ENCODE peak calls at places on chromosome 6, in ten cellular contexts. One of them, this sample, is unnamed.

GRCh38 chr6:131210469-131210868 is 75.2 kb downstream of the AKAP7 start:
- DNase-seq in A549: no peak
- DNase-seq in HepG2: no peak
- DNase-seq in uterus: no peak
- DNase-seq in adrenal gland: no peak
- DNase-seq in ovary: no peak
- DNase-seq in IMR-90: no peak
- DNase-seq in prostate gland: no peak
- DNase-seq in transverse colon: no peak
- DNase-seq in esophagus muscularis mucosa: no peak
- DNase-seq in this sample: no peak

GRCh38 chr6:108948252-108948651 is 100.0 kb downstream of the ARMC2 start:
- DNase-seq in A549: no peak
- DNase-seq in HepG2: no peak
- DNase-seq in uterus: no peak
- DNase-seq in adrenal gland: no peak
- DNase-seq in ovary: no peak
- DNase-seq in IMR-90: no peak
- DNase-seq in prostate gland: peak; percentile 65
- DNase-seq in transverse colon: no peak
- DNase-seq in esophagus muscularis mucosa: peak; percentile 87
- DNase-seq in this sample: no peak

GRCh38 chr6:135680964-135681913 is 170.3 kb upstream of the PDE7B start:
- DNase-seq in A549: no peak
- DNase-seq in HepG2: no peak
- DNase-seq in uterus: no peak
- DNase-seq in adrenal gland: no peak
- DNase-seq in ovary: no peak
- DNase-seq in IMR-90: no peak
- DNase-seq in prostate gland: no peak
- DNase-seq in transverse colon: no peak
- DNase-seq in esophagus muscularis mucosa: no peak
- DNase-seq in this sample: peak; percentile 50

GRCh38 chr6:99619409-99619762 is 12.8 kb downstream of the PRDM13 start:
- DNase-seq in A549: no peak
- DNase-seq in HepG2: no peak
- DNase-seq in uterus: no peak
- DNase-seq in adrenal gland: no peak
- DNase-seq in ovary: no peak
- DNase-seq in IMR-90: no peak
- DNase-seq in prostate gland: no peak
- DNase-seq in transverse colon: no peak
- DNase-seq in esophagus muscularis mucosa: no peak
- DNase-seq in this sample: no peak

GRCh38 chr6:168107191-168107940 is 28.4 kb upstream of the FRMD1 start:
- DNase-seq in A549: no peak
- DNase-seq in HepG2: no peak
- DNase-seq in uterus: no peak
- DNase-seq in adrenal gland: no peak
- DNase-seq in ovary: no peak
- DNase-seq in IMR-90: no peak
- DNase-seq in prostate gland: no peak
- DNase-seq in transverse colon: no peak
- DNase-seq in esophagus muscularis mucosa: no peak
- DNase-seq in this sample: no peak

GRCh38 chr6:150670311-150670710 is 70.6 kb downstream of the PLEKHG1 start:
- DNase-seq in A549: no peak
- DNase-seq in HepG2: no peak
- DNase-seq in uterus: no peak
- DNase-seq in adrenal gland: no peak
- DNase-seq in ovary: no peak
- DNase-seq in IMR-90: no peak
- DNase-seq in prostate gland: no peak
- DNase-seq in transverse colon: no peak
- DNase-seq in esophagus muscularis mucosa: no peak
- DNase-seq in this sample: no peak

GRCh38 chr6:26280409-26280808 is 84.6 kb upstream of the BTN3A2 start:
- DNase-seq in A549: no peak
- DNase-seq in HepG2: no peak
- DNase-seq in uterus: no peak
- DNase-seq in adrenal gland: no peak
- DNase-seq in ovary: no peak
- DNase-seq in IMR-90: no peak
- DNase-seq in prostate gland: no peak
- DNase-seq in transverse colon: no peak
- DNase-seq in esophagus muscularis mucosa: no peak
- DNase-seq in this sample: no peak

GRCh38 chr6:167479967-167480653 is 155.2 kb downstream of the TTLL2 start:
- DNase-seq in A549: no peak
- DNase-seq in HepG2: no peak
- DNase-seq in uterus: no peak
- DNase-seq in adrenal gland: no peak
- DNase-seq in ovary: no peak
- DNase-seq in IMR-90: no peak
- DNase-seq in prostate gland: no peak
- DNase-seq in transverse colon: no peak
- DNase-seq in esophagus muscularis mucosa: no peak
- DNase-seq in this sample: no peak

GRCh38 chr6:128305976-128306375 is 214.4 kb downstream of the PTPRK start:
- DNase-seq in A549: no peak
- DNase-seq in HepG2: no peak
- DNase-seq in uterus: no peak
- DNase-seq in adrenal gland: no peak
- DNase-seq in ovary: no peak
- DNase-seq in IMR-90: peak; percentile 45
- DNase-seq in prostate gland: no peak
- DNase-seq in transverse colon: no peak
- DNase-seq in esophagus muscularis mucosa: no peak
- DNase-seq in this sample: no peak

GRCh38 chr6:36491378-36491965 is 48.7 kb downstream of the KCTD20 start:
- DNase-seq in A549: no peak
- DNase-seq in HepG2: peak; percentile 80
- DNase-seq in uterus: no peak
- DNase-seq in adrenal gland: no peak
- DNase-seq in ovary: no peak
- DNase-seq in IMR-90: peak; percentile 31
- DNase-seq in prostate gland: no peak
- DNase-seq in transverse colon: no peak
- DNase-seq in esophagus muscularis mucosa: no peak
- DNase-seq in this sample: no peak

GRCh38 chr6:7479801-7480266 is 61.6 kb upstream of the DSP start:
- DNase-seq in A549: peak; percentile 51
- DNase-seq in HepG2: no peak
- DNase-seq in uterus: no peak
- DNase-seq in adrenal gland: peak; percentile 84
- DNase-seq in ovary: no peak
- DNase-seq in IMR-90: peak; percentile 55
- DNase-seq in prostate gland: peak; percentile 83
- DNase-seq in transverse colon: peak; percentile 66
- DNase-seq in esophagus muscularis mucosa: no peak
- DNase-seq in this sample: no peak

DNA sequence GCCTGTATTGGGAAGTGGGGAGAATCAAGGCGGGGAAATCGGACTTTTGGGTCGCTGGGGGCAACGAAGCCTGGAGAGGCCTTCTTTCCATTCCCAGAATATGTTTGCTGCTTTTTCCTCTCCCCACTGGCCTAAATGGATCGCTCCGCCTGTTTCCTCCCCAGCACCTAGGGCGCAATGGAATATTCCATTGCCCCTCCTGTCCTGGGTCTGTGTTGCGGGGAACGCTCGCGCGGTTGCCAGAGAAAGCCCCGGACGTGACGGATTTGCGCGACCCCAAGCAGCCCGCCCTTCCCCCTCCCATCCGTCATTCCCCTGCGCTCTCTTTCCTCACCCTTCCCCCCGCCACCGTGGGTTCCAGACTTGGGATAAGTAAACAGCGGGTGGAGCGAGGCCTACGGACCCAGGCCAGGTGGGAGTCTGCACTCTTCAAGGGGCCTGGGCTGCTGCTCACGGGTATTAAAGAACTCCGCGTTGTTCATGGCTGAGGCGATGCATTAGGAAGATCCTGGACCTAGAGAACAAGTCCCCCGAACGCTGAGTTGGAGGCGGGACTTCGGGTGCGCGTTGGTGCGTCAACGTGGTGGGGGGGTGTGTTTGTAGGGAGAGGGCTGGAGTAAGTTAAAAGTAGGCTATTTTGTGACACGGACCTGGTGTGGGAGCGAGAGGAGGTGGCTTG is at the start of gene PPT2:
- DNase-seq in A549: peak; percentile 45
- DNase-seq in HepG2: peak; percentile 93
- DNase-seq in uterus: peak; percentile 94
- DNase-seq in adrenal gland: peak; percentile 96
- DNase-seq in ovary: peak; percentile 94
- DNase-seq in IMR-90: peak; percentile 91
- DNase-seq in prostate gland: peak; percentile 80
- DNase-seq in transverse colon: peak; percentile 88
- DNase-seq in esophagus muscularis mucosa: peak; percentile 98
- DNase-seq in this sample: peak; percentile 85
- TF ChIP-seq POLR2A in A549: peak; percentile 13
- TF ChIP-seq POLR2A in HepG2: peak; percentile 64
- TF ChIP-seq POLR2A in uterus: peak; percentile 64
- TF ChIP-seq POLR2A in adrenal gland: peak; percentile 39
- TF ChIP-seq POLR2A in ovary: peak; percentile 71
- TF ChIP-seq POLR2A in IMR-90: no peak
- TF ChIP-seq POLR2A in prostate gland: peak; percentile 39
- TF ChIP-seq POLR2A in transverse colon: no peak
- TF ChIP-seq POLR2A in esophagus muscularis mucosa: peak; percentile 36
- TF ChIP-seq POLR2A in this sample: no peak

DNA sequence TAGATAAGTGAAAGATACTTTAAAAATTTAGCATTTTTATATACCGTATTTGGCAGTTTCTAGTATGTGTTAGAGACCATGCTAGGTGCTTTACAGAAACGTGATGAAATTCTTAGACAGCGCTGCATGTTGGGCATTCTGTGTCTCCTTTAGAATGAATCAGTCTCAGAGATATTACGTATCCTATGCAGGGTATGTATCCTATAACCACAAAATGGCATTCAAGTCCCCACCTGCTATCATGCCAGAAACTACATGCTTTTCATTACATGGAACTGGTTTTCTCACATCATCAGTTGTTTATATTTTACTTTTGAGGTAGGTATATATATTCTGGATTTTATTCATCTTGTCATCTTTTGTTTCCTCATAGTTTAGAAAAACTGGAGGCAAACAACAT is 42.3 kb downstream of the PEX7 start:
- DNase-seq in A549: no peak
- DNase-seq in HepG2: no peak
- DNase-seq in uterus: no peak
- DNase-seq in adrenal gland: no peak
- DNase-seq in ovary: no peak
- DNase-seq in IMR-90: no peak
- DNase-seq in prostate gland: no peak
- DNase-seq in transverse colon: no peak
- DNase-seq in esophagus muscularis mucosa: no peak
- DNase-seq in this sample: no peak
- H3K4me3 ChIP-seq in A549: no peak overlapping the region
- H3K4me3 ChIP-seq in HepG2: no peak overlapping the region
- H3K4me3 ChIP-seq in uterus: no peak overlapping the region
- H3K4me3 ChIP-seq in adrenal gland: no peak overlapping the region
- H3K4me3 ChIP-seq in ovary: no peak overlapping the region
- H3K4me3 ChIP-seq in IMR-90: no peak overlapping the region
- H3K4me3 ChIP-seq in prostate gland: no peak overlapping the region
- H3K4me3 ChIP-seq in transverse colon: no peak overlapping the region
- H3K4me3 ChIP-seq in esophagus muscularis mucosa: no peak overlapping the region
- H3K4me3 ChIP-seq in this sample: no peak overlapping the region

GRCh38 chr6:154139894-154140293 is 100.9 kb downstream of the OPRM1 start:
- DNase-seq in A549: no peak
- DNase-seq in HepG2: no peak
- DNase-seq in uterus: no peak
- DNase-seq in adrenal gland: no peak
- DNase-seq in ovary: no peak
- DNase-seq in IMR-90: no peak
- DNase-seq in prostate gland: no peak
- DNase-seq in transverse colon: no peak
- DNase-seq in esophagus muscularis mucosa: no peak
- DNase-seq in this sample: no peak

GRCh38 chr6:154138806-154139205 is 99.8 kb downstream of the OPRM1 start:
- DNase-seq in A549: no peak
- DNase-seq in HepG2: no peak
- DNase-seq in uterus: no peak
- DNase-seq in adrenal gland: no peak
- DNase-seq in ovary: no peak
- DNase-seq in IMR-90: no peak
- DNase-seq in prostate gland: no peak
- DNase-seq in transverse colon: no peak
- DNase-seq in esophagus muscularis mucosa: no peak
- DNase-seq in this sample: no peak

GRCh38 chr6:154134471-154135147 is 95.6 kb downstream of the OPRM1 start:
- DNase-seq in A549: no peak
- DNase-seq in HepG2: no peak
- DNase-seq in uterus: no peak
- DNase-seq in adrenal gland: no peak
- DNase-seq in ovary: no peak
- DNase-seq in IMR-90: no peak
- DNase-seq in prostate gland: no peak
- DNase-seq in transverse colon: no peak
- DNase-seq in esophagus muscularis mucosa: no peak
- DNase-seq in this sample: no peak
- H3K27ac ChIP-seq in A549: no peak overlapping the region
- H3K27ac ChIP-seq in HepG2: no peak overlapping the region
- H3K27ac ChIP-seq in uterus: no peak overlapping the region
- H3K27ac ChIP-seq in adrenal gland: no peak overlapping the region
- H3K27ac ChIP-seq in ovary: no peak overlapping the region
- H3K27ac ChIP-seq in IMR-90: no peak overlapping the region
- H3K27ac ChIP-seq in prostate gland: no peak overlapping the region
- H3K27ac ChIP-seq in transverse colon: no peak overlapping the region
- H3K27ac ChIP-seq in esophagus muscularis mucosa: no peak overlapping the region
- H3K27ac ChIP-seq in this sample: no peak overlapping the region

GRCh38 chr6:83430606-83431544 is at the start of gene ME1:
- DNase-seq in A549: peak; percentile 36
- DNase-seq in HepG2: no peak
- DNase-seq in uterus: peak; percentile 55
- DNase-seq in adrenal gland: peak; percentile 93
- DNase-seq in ovary: peak; percentile 82
- DNase-seq in IMR-90: peak; percentile 86
- DNase-seq in prostate gland: peak; percentile 63
- DNase-seq in transverse colon: peak; percentile 84
- DNase-seq in esophagus muscularis mucosa: no peak
- DNase-seq in this sample: peak; percentile 91
- TF ChIP-seq POLR2A in A549: peak; percentile 66
- TF ChIP-seq POLR2A in HepG2: no peak
- TF ChIP-seq POLR2A in uterus: no peak
- TF ChIP-seq POLR2A in adrenal gland: peak; percentile 91
- TF ChIP-seq POLR2A in ovary: peak; percentile 19
- TF ChIP-seq POLR2A in IMR-90: peak; percentile 48
- TF ChIP-seq POLR2A in prostate gland: no peak
- TF ChIP-seq POLR2A in transverse colon: peak; percentile 35
- TF ChIP-seq POLR2A in esophagus muscularis mucosa: no peak
- TF ChIP-seq POLR2A in this sample: peak; percentile 58

This sample was measured in right lobe of liver.